ENCODE peak calls at places on chromosomes 1 and 21, in ten cellular contexts. T is HFFc6; Y is NCI-H1105; G is prostate gland; V is stimulated activated CD8-positive, alpha-beta memory T cell treated with anti-CD3 and anti-CD28 coated beads, Interleukin-4, amount 100 ng/mL, for 4 hours; H is GM23248; U is A549; D is caudate nucleus; K is GM12865; P is ecto neural progenitor cell. R is an unnamed sample.

GRCh38 chr1:166594646-166595045 is 244.6 kb upstream of the POGK start:
- DNase-seq in T (no peak), Y (no peak), G (no peak), V (no peak), H (no peak), U (no peak), D (no peak), K (no peak), P (no peak), R (no peak)

GRCh38 chr1:77348561-77348960 is 66.7 kb downstream of the AK5 start:
- DNase-seq in T (no peak), Y (no peak), G (no peak), V (no peak), H (no peak), U (no peak), D (no peak), K (no peak), P (no peak), R (no peak)

GRCh38 chr1:66685265-66685664 is 67.0 kb upstream of the DYNLT5 start:
- DNase-seq in T (no peak), Y (no peak), G (no peak), V (no peak), H (peak; percentile 17), U (no peak), D (no peak), K (no peak), P (no peak), R (no peak)

GRCh38 chr1:55275151-55275748 is 60.1 kb upstream of the USP24 start:
- DNase-seq in T (no peak), Y (no peak), G (no peak), V (no peak), H (peak; percentile 51), U (no peak), D (peak; percentile 14), K (no peak), P (no peak), R (no peak)

GRCh38 chr1:222392571-222392970 is 155.3 kb downstream of the HHIPL2 start:
- DNase-seq in T (peak; percentile 57), Y (no peak), G (no peak), V (no peak), H (peak; percentile 69), U (no peak), D (no peak), K (no peak), P (no peak), R (no peak)

GRCh38 chr1:24946861-24947658 is 17.0 kb upstream of the RUNX3 start:
- DNase-seq in T (peak; percentile 52), Y (no peak), G (no peak), V (no peak), H (peak; percentile 71), U (no peak), D (no peak), K (peak; percentile 91), P (no peak), R (no peak)

GRCh38 chr1:173894189-173894588 is 22.9 kb downstream of the SERPINC1 start:
- DNase-seq in T (no peak), Y (no peak), G (no peak), V (no peak), H (no peak), U (no peak), D (no peak), K (no peak), P (no peak), R (no peak)

GRCh38 chr1:183568176-183569041 is 21.9 kb downstream of the NCF2 start:
- DNase-seq in T (no peak), Y (no peak), G (no peak), V (no peak), H (no peak), U (no peak), D (no peak), K (no peak), P (no peak), R (peak; percentile 78)

GRCh38 chr1:103945774-103946173 is 196.1 kb downstream of the AMY1C start:
- DNase-seq in T (no peak), Y (no peak), G (no peak), V (no peak), H (no peak), U (no peak), D (no peak), K (no peak), P (no peak), R (no peak)

GRCh38 chr1:75423616-75424015 is 187.3 kb downstream of the SLC44A5 start:
- DNase-seq in T (no peak), Y (peak; percentile 89), G (no peak), V (no peak), H (no peak), U (no peak), D (no peak), K (no peak), P (no peak), R (peak; percentile 61)

GRCh38 chr1:9180077-9180819 is 51.3 kb upstream of the GPR157 start:
- DNase-seq in T (peak; percentile 79), Y (no peak), G (no peak), V (no peak), H (peak; percentile 44), U (peak; percentile 48), D (no peak), K (no peak), P (no peak), R (no peak)

GRCh38 chr1:16173447-16174260 is 17.8 kb upstream of the EPHA2 start:
- DNase-seq in T (peak; percentile 87), Y (no peak), G (peak; percentile 72), V (no peak), H (peak; percentile 82), U (no peak), D (no peak), K (no peak), P (peak; percentile 55), R (peak; percentile 97)

GRCh38 chr1:56329970-56330369 is 249.4 kb downstream of the PLPP3 start:
- DNase-seq in T (no peak), Y (no peak), G (no peak), V (no peak), H (peak; percentile 33), U (no peak), D (no peak), K (no peak), P (no peak), R (no peak)

GRCh38 chr1:115184951-115185331 is 95.6 kb upstream of the TSPAN2 start:
- DNase-seq in T (peak; percentile 85), Y (no peak), G (no peak), V (no peak), H (peak; percentile 94), U (no peak), D (no peak), K (no peak), P (no peak), R (no peak)

GRCh38 chr1:43952731-43953350 is 6.1 kb downstream of the IPO13 start:
- DNase-seq in T (no peak), Y (peak; percentile 97), G (no peak), V (no peak), H (no peak), U (no peak), D (no peak), K (no peak), P (peak; percentile 75), R (peak; percentile 89)

GRCh38 chr1:52348704-52349301 is 17.2 kb downstream of the CC2D1B start:
- DNase-seq in T (peak; percentile 51), Y (peak; percentile 9), G (peak; percentile 17), V (no peak), H (peak; percentile 48), U (no peak), D (peak; percentile 12), K (no peak), P (peak; percentile 72), R (peak; percentile 92)

GRCh38 chr21:42429021-42429420 is 25.3 kb downstream of the UBASH3A start:
- DNase-seq in T (no peak), Y (no peak), G (no peak), V (no peak), H (no peak), U (no peak), D (no peak), K (no peak), P (no peak), R (no peak)

GRCh38 chr21:37430184-37430821 is 63.7 kb downstream of the DYRK1A start:
- DNase-seq in T (no peak), Y (no peak), G (peak; percentile 23), V (no peak), H (no peak), U (no peak), D (no peak), K (no peak), P (no peak), R (no peak)

GRCh38 chr1:201551877-201552731 is 13.2 kb downstream of the NAV1 start:
- DNase-seq in T (peak; percentile 75), Y (no peak), G (no peak), V (no peak), H (peak; percentile 94), U (peak; percentile 57), D (no peak), K (no peak), P (no peak), R (peak; percentile 90)